ENCODE peak calls at places on chromosomes 13 and 19, in ten cellular contexts. M is endothelial cell, P is kidney epithelial cell, R is IMR-90, W is glutamatergic neuron, U is astrocyte of the spinal cord, T is tibial artery, B is LNCaP clone FGC, Q is neural progenitor cell, X is body of pancreas. O is an unnamed sample.

GRCh38 chr13:113749507-113749906 is 9.5 kb upstream of the TMEM255B start:
- DNase-seq in M (no peak), P (no peak), R (no peak), W (no peak), U (no peak), T (no peak), B (no peak), Q (no peak), X (no peak), O (no peak)

GRCh38 chr19:1361601-1362384 is 21.9 kb upstream of the NDUFS7 start:
- DNase-seq in M (no peak), P (peak), R (peak), W (no peak), U (peak), T (no peak), B (no peak), Q (peak), X (no peak), O (no peak)

GRCh38 chr13:27171244-27171829 is at the start of gene USP12:
- DNase-seq in M (no peak), P (no peak), R (peak), W (peak), U (no peak), T (peak), B (no peak), Q (no peak), X (no peak), O (no peak)

GRCh38 chr19:51637362-51637978 is 7.3 kb upstream of the SIGLEC5 start:
- DNase-seq in M (no peak), P (no peak), R (no peak), W (no peak), U (no peak), T (no peak), B (no peak), Q (no peak), X (no peak), O (no peak)

GRCh38 chr13:46403851-46404731 is 17.0 kb upstream of the RUBCNL start:
- DNase-seq in M (no peak), P (no peak), R (no peak), W (no peak), U (no peak), T (no peak), B (no peak), Q (no peak), X (no peak), O (no peak)

GRCh38 chr13:59677966-59678814 is 485.5 kb downstream of the DIAPH3 start:
- DNase-seq in M (peak), P (peak), R (peak), W (no peak), U (peak), T (no peak), B (no peak), Q (peak), X (no peak), O (peak)

GRCh38 chr13:34347784-34348573 is 530.0 kb downstream of the RFC3 start:
- DNase-seq in M (no peak), P (peak), R (no peak), W (no peak), U (no peak), T (no peak), B (peak), Q (no peak), X (peak), O (no peak)

GRCh38 chr13:34765446-34766180 is 176.5 kb upstream of the NBEA start:
- DNase-seq in M (no peak), P (no peak), R (no peak), W (no peak), U (no peak), T (no peak), B (no peak), Q (no peak), X (no peak), O (no peak)

GRCh38 chr13:30325668-30326067 is 18.3 kb upstream of the KATNAL1 start:
- DNase-seq in M (no peak), P (no peak), R (no peak), W (no peak), U (no peak), T (no peak), B (no peak), Q (no peak), X (no peak), O (no peak)

GRCh38 chr13:51760592-51760991 is 43.4 kb downstream of the DHRS12 start:
- DNase-seq in M (no peak), P (no peak), R (no peak), W (no peak), U (no peak), T (no peak), B (no peak), Q (no peak), X (no peak), O (no peak)

GRCh38 chr19:6739884-6740588 is 556 bp downstream of the TRIP10 start:
- DNase-seq in M (peak), P (no peak), R (no peak), W (no peak), U (peak), T (no peak), B (no peak), Q (peak), X (no peak), O (no peak)

GRCh38 chr13:98919566-98919965 is 58.3 kb downstream of the DOCK9 start:
- DNase-seq in M (no peak), P (no peak), R (no peak), W (no peak), U (no peak), T (no peak), B (no peak), Q (no peak), X (no peak), O (no peak)

GRCh38 chr19:41936416-41936850 is 8.2 kb upstream of the ERFL start:
- DNase-seq in M (no peak), P (no peak), R (no peak), W (no peak), U (no peak), T (no peak), B (no peak), Q (no peak), X (no peak), O (no peak)

GRCh38 chr13:35621989-35622388 is 145.5 kb upstream of the MAB21L1 start:
- DNase-seq in M (no peak), P (no peak), R (peak), W (no peak), U (no peak), T (no peak), B (no peak), Q (no peak), X (no peak), O (no peak)

GRCh38 chr13:112685856-112686255 is 4.0 kb upstream of the ATP11A start:
- DNase-seq in M (no peak), P (no peak), R (no peak), W (no peak), U (no peak), T (peak), B (no peak), Q (no peak), X (no peak), O (no peak)

GRCh38 chr13:68304287-68304893 is 1074.3 kb upstream of the PCDH9 start:
- DNase-seq in M (peak), P (peak), R (no peak), W (no peak), U (peak), T (no peak), B (peak), Q (peak), X (no peak), O (no peak)

GRCh38 chr19:55116232-55117062 is 990 bp downstream of the PPP1R12C start:
- DNase-seq in M (no peak), P (no peak), R (peak), W (peak), U (peak), T (peak), B (no peak), Q (peak), X (peak), O (peak)

DNA sequence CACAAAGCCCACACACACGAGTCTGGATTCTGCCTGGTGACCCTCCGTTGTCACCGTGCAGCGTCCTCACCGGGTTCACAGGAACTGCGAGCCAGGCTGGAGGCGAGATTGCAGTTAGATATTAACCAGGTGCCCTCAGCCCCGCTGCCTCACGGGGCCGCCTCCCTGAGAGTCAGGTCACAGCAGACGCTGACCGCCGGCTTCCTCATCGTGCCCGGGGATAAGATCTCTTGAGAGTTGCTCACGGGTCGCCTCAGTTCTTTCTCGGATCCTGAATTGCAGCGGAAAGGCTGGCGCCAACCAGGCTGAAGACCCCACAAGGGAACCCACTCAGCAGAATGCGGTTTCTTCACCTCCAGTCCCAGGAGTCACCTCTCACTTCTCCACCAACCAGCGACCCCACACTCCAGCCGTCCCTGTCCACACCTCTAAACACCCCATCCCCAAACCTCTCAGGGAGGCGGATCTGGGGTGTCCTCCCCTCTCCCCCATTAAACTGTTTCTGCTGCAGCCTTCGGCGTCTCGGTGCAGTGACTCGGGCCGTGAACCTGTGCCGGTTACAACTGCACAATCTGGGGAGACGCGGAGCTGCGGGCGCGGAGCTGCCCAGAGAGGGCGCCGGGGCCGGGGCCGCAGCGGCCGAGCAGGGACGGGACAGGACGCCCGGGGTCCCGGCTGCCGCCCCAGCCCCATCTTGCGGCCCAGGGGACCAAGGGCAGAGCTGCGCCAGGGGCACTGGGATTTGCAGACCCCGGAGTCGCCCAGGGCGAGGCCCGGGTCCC is 591 bp downstream of the ZNF823 start:
- DNase-seq in M (peak), P (no peak), R (peak), W (peak), U (peak), T (peak), B (peak), Q (peak), X (peak), O (no peak)
- TF ChIP-seq CTCF in M (no peak), P (no peak), R (peak), W (no peak), U (no peak), T (no peak), B (peak), Q (peak), X (no peak), O (peak)

DNA sequence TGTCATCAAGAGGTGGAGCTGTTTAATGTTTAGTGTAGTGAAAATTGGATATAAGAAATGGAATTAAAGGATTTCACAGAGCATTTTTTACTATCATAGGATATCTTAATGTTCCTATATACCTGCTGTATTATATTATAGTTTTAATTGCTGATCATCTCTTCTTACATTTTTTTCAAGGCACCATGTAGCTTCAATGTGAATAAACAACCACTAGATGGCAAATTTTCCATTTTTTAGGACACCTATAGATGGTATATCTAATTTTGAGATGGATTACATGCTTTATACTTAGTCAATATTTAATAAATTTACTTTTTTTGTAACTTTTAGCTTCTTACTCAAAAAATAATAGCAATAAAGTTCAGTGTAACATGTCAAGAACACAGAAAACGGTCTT is 9.0 kb upstream of the ATXN8OS start:
- DNase-seq in M (no peak), P (no peak), R (no peak), W (no peak), U (peak), T (no peak), B (no peak), Q (no peak), X (no peak), O (no peak)
- TF ChIP-seq CTCF in M (peak), P (peak), R (no peak), W (peak), U (peak), T (no peak), B (no peak), Q (peak), X (peak), O (no peak)

GRCh38 chr19:48826606-48827020 is 9.7 kb downstream of the HSD17B14 start:
- DNase-seq in M (peak), P (no peak), R (no peak), W (peak), U (no peak), T (no peak), B (peak), Q (peak), X (peak), O (no peak)
- TF ChIP-seq CTCF in M (peak), P (no peak), R (no peak), W (peak), U (peak), T (no peak), B (peak), Q (peak), X (peak), O (no peak)

DNA sequence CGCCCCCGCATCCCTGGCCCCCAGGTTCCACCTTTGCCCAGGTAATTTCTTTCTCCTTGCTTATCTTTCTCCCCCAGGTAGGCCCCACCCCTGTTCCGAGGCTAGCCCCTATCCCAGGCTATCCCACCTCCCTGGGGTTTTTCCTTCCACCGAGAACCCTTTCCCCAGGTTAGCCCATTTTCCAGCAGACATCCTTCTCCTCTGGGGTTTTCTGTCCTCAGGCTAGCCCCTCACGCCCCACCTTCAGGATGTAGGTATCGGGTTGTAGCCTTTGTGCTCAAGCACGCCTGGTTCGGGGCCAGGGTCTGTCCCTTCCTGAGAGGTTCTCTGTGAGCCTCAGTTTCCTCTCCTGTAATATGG is 835 bp downstream of the FSD1 start:
- DNase-seq in M (no peak), P (no peak), R (no peak), W (no peak), U (no peak), T (no peak), B (no peak), Q (no peak), X (no peak), O (no peak)
- TF ChIP-seq CTCF in M (no peak), P (no peak), R (no peak), W (no peak), U (no peak), T (no peak), B (no peak), Q (no peak), X (no peak), O (no peak)

DNA sequence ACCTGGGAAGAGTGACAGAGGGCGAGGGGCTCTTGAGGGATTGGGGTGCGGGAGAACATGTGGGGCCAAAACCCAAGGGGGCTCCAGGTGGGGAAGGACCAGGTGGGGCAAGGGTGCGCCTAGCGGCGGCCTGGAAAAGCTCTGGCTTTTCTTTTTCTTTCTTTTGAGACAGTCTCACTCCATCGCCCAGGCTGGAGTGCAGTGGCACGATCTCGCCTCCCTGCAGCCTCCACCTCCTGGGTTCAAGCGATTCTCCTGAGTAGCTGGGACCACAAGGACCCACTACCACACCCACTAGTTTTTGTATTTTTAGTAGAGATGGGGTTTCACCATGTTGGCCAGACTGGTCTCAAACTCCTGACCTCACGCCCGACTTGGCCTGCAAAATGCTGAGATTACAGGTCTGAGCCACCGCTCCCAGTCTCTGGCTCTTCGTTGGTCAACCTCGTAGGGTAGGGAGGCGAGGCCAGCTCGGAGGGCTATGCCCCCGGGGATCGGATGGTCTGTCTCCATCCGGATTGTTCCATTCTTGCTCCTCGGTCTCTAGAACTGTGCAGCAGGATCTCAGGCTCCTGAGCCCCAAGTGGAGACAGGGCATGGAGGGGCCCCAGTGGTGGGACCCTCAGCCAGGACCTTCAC is 3.7 kb downstream of the GADD45B start:
- DNase-seq in M (no peak), P (no peak), R (no peak), W (no peak), U (no peak), T (no peak), B (no peak), Q (no peak), X (no peak), O (no peak)
- TF ChIP-seq CTCF in M (peak), P (peak), R (no peak), W (peak), U (peak), T (no peak), B (no peak), Q (peak), X (no peak), O (peak)

GRCh38 chr19:35232912-35233311 is 4.4 kb upstream of the FAM187B start:
- DNase-seq in M (no peak), P (no peak), R (no peak), W (no peak), U (no peak), T (no peak), B (no peak), Q (no peak), X (no peak), O (no peak)

GRCh38 chr19:35236638-35237400 is 8.3 kb upstream of the FAM187B start:
- DNase-seq in M (no peak), P (no peak), R (no peak), W (no peak), U (no peak), T (no peak), B (no peak), Q (no peak), X (no peak), O (no peak)

GRCh38 chr19:35228177-35228930 is at the start of gene FAM187B:
- DNase-seq in M (no peak), P (no peak), R (no peak), W (no peak), U (no peak), T (no peak), B (no peak), Q (no peak), X (no peak), O (no peak)

GRCh38 chr19:35229601-35230000 is 1.1 kb upstream of the FAM187B start:
- DNase-seq in M (no peak), P (no peak), R (no peak), W (no peak), U (no peak), T (no peak), B (no peak), Q (no peak), X (no peak), O (no peak)

DNA sequence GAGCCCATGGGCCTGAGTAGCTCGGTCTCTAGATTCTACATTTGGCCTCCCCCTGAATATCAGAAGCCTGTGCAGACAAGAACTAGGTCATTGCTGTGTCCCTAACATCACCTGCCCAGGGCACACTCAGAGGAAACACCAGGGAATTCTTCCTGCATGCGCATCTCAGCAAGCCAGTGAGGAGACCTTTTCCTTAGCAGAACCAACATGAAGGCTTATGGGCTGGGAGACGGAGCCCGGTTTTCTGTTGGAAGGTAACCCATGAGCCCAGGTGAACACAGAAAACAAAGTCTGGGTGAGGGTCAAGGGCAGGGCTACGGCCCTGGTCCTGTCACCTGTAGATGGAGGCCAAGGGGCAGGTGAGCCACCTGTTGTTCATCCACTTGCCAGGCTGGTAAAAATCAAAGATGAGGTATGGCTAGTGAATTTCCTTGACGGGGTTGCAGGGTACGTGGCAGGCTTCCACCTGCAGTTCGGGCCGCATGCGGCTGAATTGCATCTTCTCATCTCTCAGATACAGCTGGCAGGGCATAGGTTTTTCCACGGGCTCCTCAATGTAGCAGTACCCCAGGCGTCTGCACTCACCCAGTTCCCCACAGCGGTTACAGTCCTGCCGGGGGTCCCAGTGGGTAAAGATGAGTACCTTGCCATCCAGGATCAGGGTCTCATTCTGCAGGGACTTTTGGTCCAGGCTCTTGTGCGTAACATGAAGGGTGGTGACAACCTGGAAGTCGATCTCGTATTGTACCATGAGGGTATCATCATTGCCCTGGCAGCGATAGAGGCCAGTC is 3.6 kb upstream of the FAM187B start:
- DNase-seq in M (no peak), P (no peak), R (no peak), W (no peak), U (no peak), T (no peak), B (no peak), Q (no peak), X (no peak), O (no peak)
- TF ChIP-seq CTCF in M (no peak), P (no peak), R (no peak), W (no peak), U (no peak), T (no peak), B (no peak), Q (no peak), X (no peak), O (no peak)

DNA sequence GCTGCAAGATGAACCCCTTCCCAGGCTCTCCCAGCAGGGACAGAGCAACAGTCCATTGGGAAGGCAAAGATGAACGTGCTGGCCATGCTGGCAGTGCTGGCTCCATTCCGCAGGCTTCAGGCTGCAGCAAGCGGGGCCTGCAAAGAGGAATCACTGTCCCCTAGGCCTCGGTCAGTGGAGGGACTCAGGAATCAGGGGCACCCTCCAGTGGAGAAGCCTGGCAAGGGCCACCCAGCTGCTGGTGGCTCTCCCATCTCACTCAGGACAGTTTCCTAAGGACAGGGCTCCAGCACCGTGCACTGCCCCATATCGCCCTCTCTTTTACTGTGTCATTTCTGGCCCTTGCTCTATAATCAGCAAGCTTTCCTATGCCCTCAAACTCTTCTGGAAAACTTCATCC is 498.6 kb downstream of the EFNB2 start:
- DNase-seq in M (no peak), P (no peak), R (no peak), W (no peak), U (no peak), T (no peak), B (no peak), Q (peak), X (peak), O (no peak)
- TF ChIP-seq CTCF in M (no peak), P (no peak), R (no peak), W (no peak), U (no peak), T (no peak), B (no peak), Q (peak), X (no peak), O (no peak)

GRCh38 chr19:28239270-28239669 is 973.7 kb downstream of the UQCRFS1 start:
- DNase-seq in M (peak), P (no peak), R (no peak), W (peak), U (no peak), T (no peak), B (no peak), Q (peak), X (no peak), O (no peak)
- TF ChIP-seq CTCF in M (peak), P (peak), R (no peak), W (peak), U (peak), T (no peak), B (peak), Q (peak), X (no peak), O (no peak)